ENCODE peak calls at places on chromosomes 13 and 19, in ten cellular contexts. E, F, I, A, P, C, V, W, X and J are unnamed samples.

GRCh38 chr19:41352609-41353465 is 885 bp downstream of the TGFB1 start:
- DNase-seq in E (peak), F (peak), I (peak), A (peak), P (no peak), C (no peak), V (peak), W (peak), X (peak), J (peak)

GRCh38 chr19:53813996-53814395 is 10.1 kb downstream of the NLRP12 start:
- DNase-seq in E (peak), F (no peak), I (no peak), A (no peak), P (no peak), C (peak), V (peak), W (no peak), X (peak), J (no peak)

GRCh38 chr19:55358943-55359908 is 3.8 kb downstream of the GARIN5B start:
- DNase-seq in E (no peak), F (no peak), I (no peak), A (no peak), P (no peak), C (no peak), V (no peak), W (no peak), X (no peak), J (no peak)

GRCh38 chr13:36344173-36344572 is 2.0 kb downstream of the SPART start:
- DNase-seq in E (peak), F (no peak), I (no peak), A (no peak), P (no peak), C (no peak), V (peak), W (no peak), X (peak), J (no peak)

GRCh38 chr13:51821666-51822065 is 17.7 kb upstream of the DHRS12 start:
- DNase-seq in E (no peak), F (peak), I (no peak), A (no peak), P (no peak), C (no peak), V (no peak), W (no peak), X (no peak), J (peak)

GRCh38 chr13:67023088-67023893 is 206.8 kb downstream of the PCDH9 start:
- DNase-seq in E (peak), F (peak), I (no peak), A (no peak), P (no peak), C (peak), V (peak), W (no peak), X (peak), J (no peak)

GRCh38 chr13:45975337-45975736 is 77.2 kb downstream of the ZC3H13 start:
- DNase-seq in E (no peak), F (no peak), I (no peak), A (no peak), P (no peak), C (no peak), V (no peak), W (no peak), X (no peak), J (no peak)

GRCh38 chr13:34349091-34349722 is 531.3 kb downstream of the RFC3 start:
- DNase-seq in E (peak), F (no peak), I (no peak), A (peak), P (no peak), C (peak), V (peak), W (peak), X (peak), J (no peak)

GRCh38 chr19:35039881-35040456 is 1.6 kb upstream of the HPN start:
- DNase-seq in E (no peak), F (no peak), I (no peak), A (no peak), P (no peak), C (no peak), V (no peak), W (no peak), X (no peak), J (no peak)

GRCh38 chr19:29896790-29897189 is 45.2 kb upstream of the URI1 start:
- DNase-seq in E (no peak), F (no peak), I (no peak), A (no peak), P (no peak), C (no peak), V (no peak), W (no peak), X (no peak), J (no peak)

GRCh38 chr13:27924529-27925141 is 4.8 kb downstream of the PDX1 start:
- DNase-seq in E (no peak), F (no peak), I (no peak), A (no peak), P (no peak), C (no peak), V (no peak), W (no peak), X (no peak), J (no peak)

GRCh38 chr19:17404621-17405249 is 695 bp downstream of the BST2 start:
- DNase-seq in E (no peak), F (no peak), I (no peak), A (no peak), P (no peak), C (no peak), V (no peak), W (no peak), X (no peak), J (no peak)

GRCh38 chr19:17404015-17404414 is 1.4 kb downstream of the BST2 start:
- DNase-seq in E (no peak), F (no peak), I (peak), A (no peak), P (no peak), C (no peak), V (no peak), W (no peak), X (no peak), J (no peak)

GRCh38 chr19:17405250-17406038 is at the start of gene BST2:
- DNase-seq in E (peak), F (peak), I (peak), A (peak), P (peak), C (peak), V (peak), W (peak), X (peak), J (peak)

GRCh38 chr19:17406039-17406886 is 833 bp upstream of the BST2 start:
- DNase-seq in E (no peak), F (no peak), I (no peak), A (no peak), P (no peak), C (peak), V (peak), W (no peak), X (peak), J (no peak)

GRCh38 chr19:17406887-17407196 is 1.4 kb upstream of the BST2 start:
- DNase-seq in E (no peak), F (peak), I (no peak), A (no peak), P (no peak), C (no peak), V (no peak), W (no peak), X (no peak), J (no peak)
- H3K4me3 ChIP-seq in E (no peak), F (peak), I (peak), A (peak), P (peak), C (no peak), V (no peak), W (peak), X (no peak), J (peak)

GRCh38 chr19:33520048-33520643 is 1.4 kb downstream of the PEPD start:
- DNase-seq in E (no peak), F (no peak), I (no peak), A (no peak), P (no peak), C (no peak), V (no peak), W (no peak), X (no peak), J (no peak)
- H3K4me3 ChIP-seq in E (no peak), F (peak), I (peak), A (peak), P (no peak), C (no peak), V (peak), W (no peak), X (no peak), J (no peak)

GRCh38 chr19:2457394-2458037 is 757 bp upstream of the LMNB2 start:
- DNase-seq in E (no peak), F (no peak), I (no peak), A (no peak), P (no peak), C (no peak), V (no peak), W (no peak), X (no peak), J (no peak)
- H3K4me3 ChIP-seq in E (no peak), F (peak), I (peak), A (peak), P (peak), C (peak), V (peak), W (peak), X (peak), J (peak)

DNA sequence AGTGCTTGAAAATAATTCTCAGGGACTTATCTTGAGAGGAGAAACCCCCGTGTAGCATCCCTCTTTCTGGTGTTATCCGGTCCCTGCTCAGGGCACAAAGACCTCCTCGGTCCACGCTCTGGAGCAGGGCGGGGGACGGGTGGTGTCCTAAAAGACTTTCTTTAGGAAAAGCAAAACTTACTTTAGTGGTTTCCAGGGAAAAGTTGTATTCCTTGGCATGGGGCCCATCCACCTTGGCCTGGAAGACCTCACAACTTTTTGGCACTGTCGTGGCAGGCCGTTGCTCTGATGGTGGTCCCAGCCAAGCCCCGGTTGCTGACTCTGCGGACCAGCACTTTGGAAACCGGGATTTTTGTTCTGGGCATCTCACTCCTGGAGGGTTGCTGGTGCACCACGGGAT is 2.7 kb downstream of the AMER2 start:
- DNase-seq in E (no peak), F (no peak), I (no peak), A (no peak), P (no peak), C (no peak), V (no peak), W (no peak), X (no peak), J (no peak)
- H3K4me3 ChIP-seq in E (no peak), F (no peak), I (no peak), A (no peak), P (no peak), C (no peak), V (no peak), W (no peak), X (no peak), J (no peak)

GRCh38 chr19:5988520-5989387 is 10.8 kb upstream of the RANBP3 start:
- DNase-seq in E (peak), F (peak), I (no peak), A (no peak), P (no peak), C (no peak), V (no peak), W (no peak), X (no peak), J (no peak)

GRCh38 chr19:5989388-5990074 is 11.6 kb upstream of the RANBP3 start:
- DNase-seq in E (no peak), F (no peak), I (no peak), A (no peak), P (no peak), C (no peak), V (no peak), W (no peak), X (no peak), J (no peak)

GRCh38 chr19:5985098-5985783 is 7.3 kb upstream of the RANBP3 start:
- DNase-seq in E (peak), F (no peak), I (no peak), A (no peak), P (no peak), C (peak), V (peak), W (no peak), X (peak), J (no peak)

GRCh38 chr19:5990289-5990797 is 12.4 kb upstream of the RANBP3 start:
- DNase-seq in E (no peak), F (no peak), I (peak), A (no peak), P (no peak), C (no peak), V (no peak), W (no peak), X (no peak), J (no peak)

DNA sequence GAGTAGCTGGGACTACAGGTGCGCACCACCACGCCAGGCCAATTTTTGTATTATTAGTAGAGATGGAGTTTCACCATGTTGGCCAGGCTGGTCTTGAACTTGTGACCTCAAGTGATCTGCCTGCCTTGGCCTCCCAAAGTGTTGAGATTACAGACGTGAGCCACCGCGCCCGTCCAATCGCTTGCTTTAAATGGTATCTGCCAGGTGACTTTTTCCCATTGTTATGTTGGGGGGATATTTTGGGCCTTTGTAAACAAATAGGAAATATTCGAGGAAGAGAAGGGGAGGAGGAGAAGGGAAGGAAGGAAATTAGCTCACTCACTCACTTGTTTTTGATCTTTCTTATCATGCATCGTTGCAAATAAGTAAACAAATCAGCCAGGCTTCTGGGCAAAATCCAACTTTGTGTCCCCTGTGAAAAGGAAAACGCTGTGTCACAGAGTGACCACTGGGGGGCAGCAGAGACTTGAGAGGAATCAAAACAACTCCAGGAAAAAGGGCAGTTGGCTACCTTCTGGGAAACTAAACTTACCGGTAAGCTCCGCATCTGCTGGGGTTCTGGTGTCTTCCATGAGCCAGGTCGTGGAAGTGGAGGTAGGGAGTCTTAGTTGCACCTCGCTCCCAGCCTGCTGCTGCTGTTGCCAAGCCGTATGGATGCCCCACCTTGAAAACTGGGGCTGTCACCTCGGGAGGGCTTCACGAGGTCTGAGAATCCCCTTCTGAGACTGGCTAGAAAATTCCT is 9.3 kb upstream of the RANBP3 start:
- DNase-seq in E (peak), F (peak), I (peak), A (no peak), P (no peak), C (peak), V (peak), W (peak), X (peak), J (peak)
- H3K4me3 ChIP-seq in E (no peak), F (no peak), I (no peak), A (peak), P (peak), C (no peak), V (peak), W (peak), X (peak), J (peak)

GRCh38 chr13:49693191-49693733 is 2.0 kb upstream of the EBPL start:
- DNase-seq in E (peak), F (no peak), I (no peak), A (no peak), P (no peak), C (no peak), V (peak), W (no peak), X (no peak), J (no peak)

GRCh38 chr13:49690133-49690989 is 925 bp downstream of the EBPL start:
- DNase-seq in E (peak), F (no peak), I (no peak), A (no peak), P (no peak), C (peak), V (no peak), W (no peak), X (peak), J (no peak)

GRCh38 chr13:49694446-49694845 is 3.2 kb upstream of the EBPL start:
- DNase-seq in E (no peak), F (no peak), I (no peak), A (no peak), P (no peak), C (no peak), V (no peak), W (no peak), X (no peak), J (no peak)

GRCh38 chr13:49693877-49694276 is 2.6 kb upstream of the EBPL start:
- DNase-seq in E (no peak), F (no peak), I (no peak), A (no peak), P (no peak), C (no peak), V (no peak), W (no peak), X (no peak), J (no peak)

DNA sequence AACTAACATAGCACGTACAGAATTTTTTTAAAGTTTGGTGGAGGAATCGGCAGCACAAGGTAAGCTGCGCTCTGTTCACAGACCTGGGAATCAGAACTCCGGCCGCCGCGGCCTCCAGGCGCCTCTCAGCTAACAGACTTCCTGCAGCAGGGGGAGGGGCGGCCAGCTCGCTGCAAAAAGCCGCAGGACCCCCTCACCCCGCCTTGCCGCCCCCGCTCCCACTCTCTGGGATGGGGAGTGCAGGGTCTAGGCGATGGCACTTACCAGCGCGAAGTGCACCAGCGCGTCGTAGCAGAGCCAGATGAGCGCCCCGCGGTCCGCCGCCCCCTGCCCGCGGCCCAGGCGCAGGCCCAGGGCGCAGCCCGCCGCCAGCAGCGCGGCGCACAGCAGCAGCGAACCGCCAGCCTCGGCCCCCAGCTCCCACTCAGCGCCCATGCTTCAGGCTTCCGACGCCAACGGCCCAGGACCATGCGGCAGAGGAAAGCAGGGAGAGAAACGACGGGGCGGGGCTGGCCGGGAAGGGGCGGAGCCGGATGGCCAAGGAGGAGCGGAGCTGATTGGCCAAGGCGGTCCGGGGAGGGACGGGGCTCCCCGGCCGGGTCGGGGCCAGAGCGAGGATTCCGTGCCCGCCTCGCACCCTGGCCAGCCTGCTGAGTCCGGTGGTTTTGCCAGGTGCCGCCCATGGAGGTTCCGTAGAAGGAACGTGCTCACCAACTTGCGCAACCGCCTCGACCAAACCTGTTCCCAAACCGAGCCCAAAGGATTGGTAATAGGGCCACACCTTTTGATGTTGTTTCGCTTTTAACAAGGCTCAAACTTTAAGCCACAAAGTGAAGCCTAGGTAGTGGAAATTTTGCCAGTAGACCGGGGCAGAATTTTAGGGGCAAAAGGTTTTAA is at the start of gene EBPL:
- DNase-seq in E (peak), F (peak), I (peak), A (peak), P (peak), C (peak), V (peak), W (peak), X (peak), J (peak)
- H3K4me3 ChIP-seq in E (peak), F (peak), I (peak), A (peak), P (peak), C (peak), V (peak), W (peak), X (peak), J (peak)